ENCODE peak calls at places on chromosomes 3 and 15, in six cellular contexts. One of them, this sample, is unnamed.

GRCh38 chr3:65342084-65342683 is 654.4 kb upstream of the ADAMTS9 start:
- DNase-seq in GM06990: peak
- DNase-seq in K562: peak
- DNase-seq in Calu3: peak
- DNase-seq in fibroblast of mammary gland: peak
- DNase-seq in neural crest cell: peak
- DNase-seq in this sample: no peak

GRCh38 chr15:46080018-46080417 is 445.2 kb downstream of the SQOR start:
- DNase-seq in GM06990: no peak
- DNase-seq in K562: no peak
- DNase-seq in Calu3: no peak
- DNase-seq in fibroblast of mammary gland: no peak
- DNase-seq in neural crest cell: peak
- DNase-seq in this sample: peak

GRCh38 chr15:76335129-76335850 is 1.3 kb upstream of the ISL2 start:
- DNase-seq in GM06990: peak
- DNase-seq in K562: no peak
- DNase-seq in Calu3: no peak
- DNase-seq in fibroblast of mammary gland: no peak
- DNase-seq in neural crest cell: peak
- DNase-seq in this sample: no peak

GRCh38 chr15:29890761-29891457 is 68.6 kb upstream of the TJP1 start:
- DNase-seq in GM06990: no peak
- DNase-seq in K562: no peak
- DNase-seq in Calu3: no peak
- DNase-seq in fibroblast of mammary gland: no peak
- DNase-seq in neural crest cell: no peak
- DNase-seq in this sample: no peak

GRCh38 chr3:59210260-59210659 is 160.4 kb upstream of the CFAP20DC start:
- DNase-seq in GM06990: no peak
- DNase-seq in K562: no peak
- DNase-seq in Calu3: no peak
- DNase-seq in fibroblast of mammary gland: no peak
- DNase-seq in neural crest cell: no peak
- DNase-seq in this sample: no peak

GRCh38 chr15:70033529-70034140 is 64.1 kb downstream of the TLE3 start:
- DNase-seq in GM06990: no peak
- DNase-seq in K562: no peak
- DNase-seq in Calu3: no peak
- DNase-seq in fibroblast of mammary gland: peak
- DNase-seq in neural crest cell: no peak
- DNase-seq in this sample: no peak

GRCh38 chr15:101070502-101071273 is 151.5 kb downstream of the LRRK1 start:
- DNase-seq in GM06990: no peak
- DNase-seq in K562: no peak
- DNase-seq in Calu3: peak
- DNase-seq in fibroblast of mammary gland: peak
- DNase-seq in neural crest cell: no peak
- DNase-seq in this sample: no peak

GRCh38 chr15:68822818-68823217 is 2.1 kb upstream of the ANP32A start:
- DNase-seq in GM06990: no peak
- DNase-seq in K562: no peak
- DNase-seq in Calu3: no peak
- DNase-seq in fibroblast of mammary gland: no peak
- DNase-seq in neural crest cell: no peak
- DNase-seq in this sample: no peak

GRCh38 chr3:54042259-54042823 is 80.0 kb upstream of the CACNA2D3 start:
- DNase-seq in GM06990: no peak
- DNase-seq in K562: no peak
- DNase-seq in Calu3: no peak
- DNase-seq in fibroblast of mammary gland: no peak
- DNase-seq in neural crest cell: no peak
- DNase-seq in this sample: no peak

GRCh38 chr3:48042071-48042760 is 26.0 kb upstream of the MAP4 start:
- DNase-seq in GM06990: no peak
- DNase-seq in K562: no peak
- DNase-seq in Calu3: no peak
- DNase-seq in fibroblast of mammary gland: peak
- DNase-seq in neural crest cell: no peak
- DNase-seq in this sample: no peak

GRCh38 chr15:31263751-31264533 is 62.7 kb upstream of the KLF13 start:
- DNase-seq in GM06990: peak
- DNase-seq in K562: no peak
- DNase-seq in Calu3: peak
- DNase-seq in fibroblast of mammary gland: no peak
- DNase-seq in neural crest cell: no peak
- DNase-seq in this sample: peak

GRCh38 chr15:85642693-85643058 is 152.0 kb downstream of the KLHL25 start:
- DNase-seq in GM06990: no peak
- DNase-seq in K562: no peak
- DNase-seq in Calu3: no peak
- DNase-seq in fibroblast of mammary gland: peak
- DNase-seq in neural crest cell: no peak
- DNase-seq in this sample: no peak

GRCh38 chr3:129829640-129830039 is 63.9 kb downstream of the TMCC1 start:
- DNase-seq in GM06990: no peak
- DNase-seq in K562: peak
- DNase-seq in Calu3: peak
- DNase-seq in fibroblast of mammary gland: peak
- DNase-seq in neural crest cell: no peak
- DNase-seq in this sample: no peak

GRCh38 chr15:99371180-99372103 is 120.2 kb downstream of the LRRC28 start:
- DNase-seq in GM06990: peak
- DNase-seq in K562: no peak
- DNase-seq in Calu3: no peak
- DNase-seq in fibroblast of mammary gland: peak
- DNase-seq in neural crest cell: no peak
- DNase-seq in this sample: no peak
- TF ChIP-seq CTCF in GM06990: peak
- TF ChIP-seq CTCF in K562: no peak
- TF ChIP-seq CTCF in Calu3: no peak
- TF ChIP-seq CTCF in fibroblast of mammary gland: no peak
- TF ChIP-seq CTCF in neural crest cell: no peak
- TF ChIP-seq CTCF in this sample: no peak

DNA sequence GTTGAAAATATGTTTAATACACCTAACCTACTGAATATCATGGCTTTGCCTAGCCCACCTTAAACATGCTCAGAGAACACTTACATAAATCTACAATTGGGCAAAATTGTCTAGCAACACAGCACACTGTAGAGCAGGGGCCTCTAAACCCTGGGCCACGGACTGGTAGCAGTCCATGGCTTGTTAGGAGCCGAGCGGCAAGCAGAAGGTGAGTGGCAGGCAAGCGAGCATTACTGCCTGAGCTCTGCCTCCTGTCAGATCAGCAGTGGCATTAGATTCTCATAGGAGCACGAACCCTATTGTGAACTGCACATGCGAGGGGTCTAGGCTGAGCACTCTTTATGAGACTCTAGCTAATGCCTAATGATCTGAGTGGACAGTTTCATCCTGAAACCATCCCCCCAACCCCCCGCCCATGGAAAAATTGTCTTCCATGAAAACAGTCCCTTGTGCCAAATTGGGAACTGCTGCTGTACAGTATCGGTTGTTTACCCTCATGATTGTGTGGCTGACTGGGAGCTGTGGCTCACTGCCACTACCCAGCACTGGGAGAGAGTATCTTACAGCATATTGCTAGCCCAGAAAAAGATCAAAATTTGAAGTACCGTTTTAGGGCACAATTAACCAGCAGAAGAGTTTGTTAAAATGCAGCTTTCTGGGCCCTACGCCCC is 26.1 kb downstream of the CMSS1 start:
- DNase-seq in GM06990: no peak
- DNase-seq in K562: no peak
- DNase-seq in Calu3: no peak
- DNase-seq in fibroblast of mammary gland: no peak
- DNase-seq in neural crest cell: no peak
- DNase-seq in this sample: no peak
- TF ChIP-seq CTCF in GM06990: no peak
- TF ChIP-seq CTCF in K562: no peak
- TF ChIP-seq CTCF in Calu3: peak
- TF ChIP-seq CTCF in fibroblast of mammary gland: no peak
- TF ChIP-seq CTCF in neural crest cell: no peak
- TF ChIP-seq CTCF in this sample: no peak

GRCh38 chr3:196971094-196971698 is 2.6 kb upstream of the PIGZ start:
- DNase-seq in GM06990: no peak
- DNase-seq in K562: peak
- DNase-seq in Calu3: no peak
- DNase-seq in fibroblast of mammary gland: no peak
- DNase-seq in neural crest cell: no peak
- DNase-seq in this sample: no peak

GRCh38 chr3:196968233-196969000 is at the start of gene PIGZ:
- DNase-seq in GM06990: peak
- DNase-seq in K562: peak
- DNase-seq in Calu3: peak
- DNase-seq in fibroblast of mammary gland: peak
- DNase-seq in neural crest cell: no peak
- DNase-seq in this sample: no peak

GRCh38 chr3:196970547-196971093 is 2.0 kb upstream of the PIGZ start:
- DNase-seq in GM06990: no peak
- DNase-seq in K562: no peak
- DNase-seq in Calu3: no peak
- DNase-seq in fibroblast of mammary gland: no peak
- DNase-seq in neural crest cell: no peak
- DNase-seq in this sample: no peak

GRCh38 chr3:196969001-196969659 is 497 bp upstream of the PIGZ start:
- DNase-seq in GM06990: peak
- DNase-seq in K562: peak
- DNase-seq in Calu3: peak
- DNase-seq in fibroblast of mammary gland: peak
- DNase-seq in neural crest cell: no peak
- DNase-seq in this sample: no peak

DNA sequence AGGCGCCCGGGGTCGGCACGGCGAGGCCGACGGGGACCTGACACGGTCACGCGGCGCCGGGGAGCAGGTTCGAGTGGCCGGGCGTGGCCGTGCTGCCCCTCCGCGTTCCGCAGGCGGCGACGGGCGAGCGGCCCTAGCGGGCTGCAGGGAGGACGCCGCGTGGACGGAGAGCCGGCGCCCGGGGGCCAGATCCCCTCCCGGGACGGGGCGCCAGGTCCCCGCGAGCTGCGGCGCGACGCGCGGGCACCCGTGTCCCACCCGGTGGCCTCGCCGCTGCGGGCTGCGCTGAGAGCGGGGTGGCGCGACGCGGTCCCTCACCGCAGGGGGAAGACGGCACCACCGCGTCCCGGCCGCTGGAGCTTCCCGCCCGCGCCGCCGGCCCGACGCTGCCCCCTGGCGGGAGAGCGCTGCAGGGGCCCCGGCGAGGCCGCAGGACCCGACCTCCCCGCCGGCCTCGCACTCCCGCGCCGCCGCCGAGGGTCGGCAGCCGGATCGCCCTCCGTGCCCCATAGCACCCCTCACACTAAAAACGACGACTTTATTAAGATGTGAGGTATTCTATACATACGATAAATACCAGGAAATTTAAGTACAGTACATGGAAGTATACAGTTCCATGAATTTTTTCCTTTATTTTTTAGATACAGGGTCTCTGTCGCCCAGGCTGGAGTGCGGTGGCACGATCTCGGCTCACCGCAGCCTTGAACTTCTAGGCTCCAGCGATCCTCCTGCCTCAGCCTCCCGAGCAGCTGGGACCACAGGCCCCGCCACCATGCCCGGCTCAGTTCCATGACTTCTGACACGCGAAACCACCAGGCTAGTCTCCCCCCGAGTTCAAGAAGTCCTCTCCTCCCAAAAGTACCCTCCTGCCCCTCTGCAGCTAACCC is 1.3 kb upstream of the PIGZ start:
- DNase-seq in GM06990: peak
- DNase-seq in K562: peak
- DNase-seq in Calu3: peak
- DNase-seq in fibroblast of mammary gland: peak
- DNase-seq in neural crest cell: peak
- DNase-seq in this sample: no peak
- TF ChIP-seq CTCF in GM06990: peak
- TF ChIP-seq CTCF in K562: peak
- TF ChIP-seq CTCF in Calu3: peak
- TF ChIP-seq CTCF in fibroblast of mammary gland: no peak
- TF ChIP-seq CTCF in neural crest cell: peak
- TF ChIP-seq CTCF in this sample: peak

GRCh38 chr3:46162975-46163550 is 45.0 kb downstream of the CCR1 start:
- DNase-seq in GM06990: no peak
- DNase-seq in K562: no peak
- DNase-seq in Calu3: peak
- DNase-seq in fibroblast of mammary gland: no peak
- DNase-seq in neural crest cell: no peak
- DNase-seq in this sample: no peak
- TF ChIP-seq CTCF in GM06990: no peak
- TF ChIP-seq CTCF in K562: peak
- TF ChIP-seq CTCF in Calu3: no peak
- TF ChIP-seq CTCF in fibroblast of mammary gland: peak
- TF ChIP-seq CTCF in neural crest cell: no peak
- TF ChIP-seq CTCF in this sample: no peak

GRCh38 chr3:133574260-133574881 is 885 bp downstream of the CDV3 start:
- DNase-seq in GM06990: peak
- DNase-seq in K562: peak
- DNase-seq in Calu3: peak
- DNase-seq in fibroblast of mammary gland: peak
- DNase-seq in neural crest cell: peak
- DNase-seq in this sample: peak
- TF ChIP-seq CTCF in GM06990: peak
- TF ChIP-seq CTCF in K562: no peak
- TF ChIP-seq CTCF in Calu3: no peak
- TF ChIP-seq CTCF in fibroblast of mammary gland: no peak
- TF ChIP-seq CTCF in neural crest cell: peak
- TF ChIP-seq CTCF in this sample: no peak

DNA sequence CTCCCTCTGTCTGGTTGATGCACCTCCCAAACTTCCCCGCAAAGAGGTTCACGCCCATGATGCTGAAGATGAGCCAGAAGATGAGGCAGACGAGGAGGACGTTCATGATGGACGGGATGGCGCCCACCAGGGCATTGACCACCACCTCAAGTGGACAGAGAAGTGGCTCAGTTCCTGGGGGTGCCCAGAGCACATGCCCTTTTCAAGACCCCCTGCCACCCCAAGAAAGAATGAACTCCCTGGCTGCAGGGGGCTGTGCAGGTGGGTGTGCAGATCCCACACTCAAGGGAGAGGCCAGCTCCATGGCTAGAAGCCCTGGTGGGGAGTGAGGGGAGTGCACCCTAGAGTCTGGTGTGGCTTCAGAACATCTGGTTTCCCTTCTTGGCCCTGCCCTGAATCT is 64.1 kb downstream of the EXOG start:
- DNase-seq in GM06990: no peak
- DNase-seq in K562: no peak
- DNase-seq in Calu3: no peak
- DNase-seq in fibroblast of mammary gland: no peak
- DNase-seq in neural crest cell: no peak
- DNase-seq in this sample: peak
- TF ChIP-seq CTCF in GM06990: peak
- TF ChIP-seq CTCF in K562: peak
- TF ChIP-seq CTCF in Calu3: no peak
- TF ChIP-seq CTCF in fibroblast of mammary gland: no peak
- TF ChIP-seq CTCF in neural crest cell: no peak
- TF ChIP-seq CTCF in this sample: peak

DNA sequence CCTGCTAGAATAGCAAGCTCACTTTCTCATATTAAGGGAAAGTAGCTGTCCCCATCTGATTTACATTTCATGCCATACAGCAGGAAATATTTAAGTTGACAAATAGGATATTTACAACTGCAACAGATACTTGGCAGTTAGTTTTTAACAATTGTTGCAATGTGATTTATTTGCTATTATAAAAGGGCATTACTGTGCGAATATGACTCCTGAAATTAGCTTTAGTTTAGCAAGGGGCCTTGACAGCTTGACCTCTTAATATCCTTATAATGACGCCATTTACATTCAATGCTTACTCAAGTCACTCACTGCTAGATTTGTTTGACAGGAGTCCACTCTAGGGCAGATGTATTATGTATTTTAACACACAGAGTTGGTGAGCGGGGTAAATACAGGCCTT is 58.1 kb upstream of the C15orf61 start:
- DNase-seq in GM06990: no peak
- DNase-seq in K562: no peak
- DNase-seq in Calu3: no peak
- DNase-seq in fibroblast of mammary gland: no peak
- DNase-seq in neural crest cell: no peak
- DNase-seq in this sample: no peak
- TF ChIP-seq CTCF in GM06990: no peak
- TF ChIP-seq CTCF in K562: no peak
- TF ChIP-seq CTCF in Calu3: no peak
- TF ChIP-seq CTCF in fibroblast of mammary gland: no peak
- TF ChIP-seq CTCF in neural crest cell: no peak
- TF ChIP-seq CTCF in this sample: no peak